ENCODE peak calls at places on chromosomes 7 and 10, in seven cellular contexts. One of them, this sample, is unnamed. For H3K4me1, the result is how much of the 10 kb centered on the place peaks cover.

GRCh38 chr7:159030490-159031134 is 114.1 kb downstream of the VIPR2 start:
- DNase-seq in adipocyte: no peak
- DNase-seq in tibial artery: peak
- DNase-seq in fibroblast of lung: peak
- DNase-seq in gastrocnemius medialis: peak
- DNase-seq in GM12878: no peak
- DNase-seq in psoas muscle: peak
- DNase-seq in this sample: peak

GRCh38 chr7:55565693-55566092 is 6.6 kb downstream of the VOPP1 start:
- DNase-seq in psoas muscle: no peak
- DNase-seq in fibroblast of lung: no peak
- DNase-seq in gastrocnemius medialis: no peak
- DNase-seq in tibial artery: no peak
- DNase-seq in GM12878: no peak
- DNase-seq in adipocyte: no peak
- DNase-seq in this sample: no peak

GRCh38 chr7:123260428-123260960 is 60.7 kb upstream of the SLC13A1 start:
- DNase-seq in fibroblast of lung: no peak
- DNase-seq in adipocyte: no peak
- DNase-seq in tibial artery: no peak
- DNase-seq in psoas muscle: no peak
- DNase-seq in gastrocnemius medialis: no peak
- DNase-seq in GM12878: no peak
- DNase-seq in this sample: no peak

GRCh38 chr10:75102830-75103673 is 8.4 kb upstream of the SAMD8 start:
- DNase-seq in adipocyte: no peak
- DNase-seq in tibial artery: no peak
- DNase-seq in GM12878: no peak
- DNase-seq in fibroblast of lung: no peak
- DNase-seq in psoas muscle: no peak
- DNase-seq in gastrocnemius medialis: peak
- DNase-seq in this sample: no peak

GRCh38 chr10:94500063-94500462 is 45.5 kb upstream of the HELLS start:
- DNase-seq in tibial artery: no peak
- DNase-seq in adipocyte: no peak
- DNase-seq in fibroblast of lung: peak
- DNase-seq in gastrocnemius medialis: no peak
- DNase-seq in GM12878: no peak
- DNase-seq in psoas muscle: no peak
- DNase-seq in this sample: no peak

GRCh38 chr10:131980757-131981428 is 830 bp downstream of the BNIP3 start:
- DNase-seq in fibroblast of lung: no peak
- DNase-seq in gastrocnemius medialis: no peak
- DNase-seq in psoas muscle: peak
- DNase-seq in GM12878: no peak
- DNase-seq in tibial artery: no peak
- DNase-seq in adipocyte: peak
- DNase-seq in this sample: no peak

GRCh38 chr10:130686680-130687300 is 550.6 kb downstream of the GLRX3 start:
- DNase-seq in adipocyte: no peak
- DNase-seq in psoas muscle: no peak
- DNase-seq in fibroblast of lung: no peak
- DNase-seq in gastrocnemius medialis: no peak
- DNase-seq in GM12878: no peak
- DNase-seq in tibial artery: no peak
- DNase-seq in this sample: no peak

GRCh38 chr10:7202804-7203203 is 208.0 kb downstream of the SFMBT2 start:
- DNase-seq in gastrocnemius medialis: no peak
- DNase-seq in psoas muscle: no peak
- DNase-seq in fibroblast of lung: no peak
- DNase-seq in tibial artery: no peak
- DNase-seq in adipocyte: no peak
- DNase-seq in GM12878: no peak
- DNase-seq in this sample: no peak

GRCh38 chr10:110423650-110424049 is 74.1 kb upstream of the DUSP5 start:
- DNase-seq in gastrocnemius medialis: no peak
- DNase-seq in psoas muscle: no peak
- DNase-seq in tibial artery: peak
- DNase-seq in fibroblast of lung: no peak
- DNase-seq in adipocyte: no peak
- DNase-seq in GM12878: no peak
- DNase-seq in this sample: peak

GRCh38 chr10:82888809-82889455 is 1013.9 kb downstream of the NRG3 start:
- DNase-seq in GM12878: no peak
- DNase-seq in tibial artery: no peak
- DNase-seq in gastrocnemius medialis: no peak
- DNase-seq in psoas muscle: no peak
- DNase-seq in adipocyte: no peak
- DNase-seq in fibroblast of lung: no peak
- DNase-seq in this sample: no peak

DNA sequence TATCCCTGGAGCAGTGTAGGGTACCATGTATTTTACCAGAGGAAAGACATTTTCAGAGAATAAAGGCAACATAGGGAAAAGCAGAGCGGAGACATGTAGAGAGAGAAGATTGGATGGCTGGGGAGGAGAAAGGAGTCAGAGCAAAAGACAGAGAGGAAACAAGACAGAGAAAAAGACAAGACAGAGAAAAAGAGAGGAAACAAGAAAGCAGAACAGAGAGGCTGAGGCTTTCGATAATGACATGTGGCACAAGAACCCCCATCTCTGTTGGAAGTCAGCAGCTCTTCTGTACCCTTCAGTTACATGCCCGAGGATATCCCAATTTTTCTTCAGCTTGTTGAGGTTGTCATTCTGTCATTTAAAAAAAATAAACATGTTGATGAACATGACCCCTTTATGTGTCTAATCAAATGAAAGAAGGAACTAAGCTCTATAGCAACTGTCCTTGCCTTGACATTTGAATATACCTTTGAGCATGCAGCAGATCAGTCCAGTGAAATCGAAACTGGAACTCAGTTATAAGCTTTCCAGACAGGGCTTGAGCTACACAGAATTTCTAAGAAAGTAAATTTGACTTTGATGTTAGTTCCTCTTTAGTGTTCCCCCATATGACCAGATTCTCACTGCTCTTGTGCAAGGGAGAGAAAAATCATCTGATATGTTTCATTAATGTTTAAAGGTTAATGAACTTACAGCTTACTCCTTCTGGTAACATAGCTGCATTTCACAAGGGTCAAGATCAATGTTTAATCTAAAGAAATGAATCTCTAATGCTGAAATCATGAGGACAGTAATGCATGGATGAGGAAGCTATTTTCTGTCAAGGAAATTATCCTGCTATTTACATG is 75.1 kb upstream of the SP4 start:
- DNase-seq in psoas muscle: no peak
- DNase-seq in GM12878: peak
- DNase-seq in gastrocnemius medialis: no peak
- DNase-seq in adipocyte: peak
- DNase-seq in fibroblast of lung: no peak
- DNase-seq in tibial artery: no peak
- DNase-seq in this sample: no peak
- H3K4me1 ChIP-seq in psoas muscle: under half
- H3K4me1 ChIP-seq in GM12878: under half
- H3K4me1 ChIP-seq in gastrocnemius medialis: under half
- H3K4me1 ChIP-seq in adipocyte: under half
- H3K4me1 ChIP-seq in fibroblast of lung: under half
- H3K4me1 ChIP-seq in tibial artery: under half
- H3K4me1 ChIP-seq in this sample: under half

GRCh38 chr10:79105164-79105739 is 36.5 kb downstream of the ZMIZ1 start:
- DNase-seq in psoas muscle: no peak
- DNase-seq in GM12878: no peak
- DNase-seq in tibial artery: no peak
- DNase-seq in adipocyte: no peak
- DNase-seq in fibroblast of lung: no peak
- DNase-seq in gastrocnemius medialis: no peak
- DNase-seq in this sample: no peak

GRCh38 chr10:79106251-79106650 is 37.5 kb downstream of the ZMIZ1 start:
- DNase-seq in GM12878: no peak
- DNase-seq in psoas muscle: no peak
- DNase-seq in fibroblast of lung: no peak
- DNase-seq in gastrocnemius medialis: no peak
- DNase-seq in adipocyte: no peak
- DNase-seq in tibial artery: no peak
- DNase-seq in this sample: no peak

GRCh38 chr10:79105818-79106217 is 37.1 kb downstream of the ZMIZ1 start:
- DNase-seq in gastrocnemius medialis: no peak
- DNase-seq in adipocyte: no peak
- DNase-seq in fibroblast of lung: no peak
- DNase-seq in tibial artery: no peak
- DNase-seq in psoas muscle: no peak
- DNase-seq in GM12878: no peak
- DNase-seq in this sample: no peak

GRCh38 chr10:79108728-79109127 is 40.0 kb downstream of the ZMIZ1 start:
- DNase-seq in fibroblast of lung: no peak
- DNase-seq in gastrocnemius medialis: no peak
- DNase-seq in GM12878: no peak
- DNase-seq in adipocyte: no peak
- DNase-seq in psoas muscle: no peak
- DNase-seq in tibial artery: no peak
- DNase-seq in this sample: no peak

GRCh38 chr10:79106651-79107050 is 37.9 kb downstream of the ZMIZ1 start:
- DNase-seq in tibial artery: no peak
- DNase-seq in gastrocnemius medialis: peak
- DNase-seq in GM12878: no peak
- DNase-seq in fibroblast of lung: no peak
- DNase-seq in psoas muscle: no peak
- DNase-seq in adipocyte: no peak
- DNase-seq in this sample: no peak
- H3K4me1 ChIP-seq in tibial artery: under half
- H3K4me1 ChIP-seq in gastrocnemius medialis: half or more
- H3K4me1 ChIP-seq in GM12878: under half
- H3K4me1 ChIP-seq in fibroblast of lung: under half
- H3K4me1 ChIP-seq in psoas muscle: half or more
- H3K4me1 ChIP-seq in adipocyte: under half
- H3K4me1 ChIP-seq in this sample: half or more

GRCh38 chr10:71338728-71339495 is 19.9 kb downstream of the SLC29A3 start:
- DNase-seq in gastrocnemius medialis: no peak
- DNase-seq in psoas muscle: no peak
- DNase-seq in adipocyte: no peak
- DNase-seq in GM12878: no peak
- DNase-seq in fibroblast of lung: no peak
- DNase-seq in tibial artery: no peak
- DNase-seq in this sample: no peak

GRCh38 chr10:71335173-71335572 is 16.1 kb downstream of the SLC29A3 start:
- DNase-seq in tibial artery: no peak
- DNase-seq in GM12878: no peak
- DNase-seq in adipocyte: no peak
- DNase-seq in gastrocnemius medialis: no peak
- DNase-seq in psoas muscle: no peak
- DNase-seq in fibroblast of lung: no peak
- DNase-seq in this sample: no peak

GRCh38 chr10:71339796-71340589 is 20.9 kb downstream of the SLC29A3 start:
- DNase-seq in adipocyte: no peak
- DNase-seq in gastrocnemius medialis: no peak
- DNase-seq in fibroblast of lung: no peak
- DNase-seq in GM12878: no peak
- DNase-seq in tibial artery: no peak
- DNase-seq in psoas muscle: no peak
- DNase-seq in this sample: peak

GRCh38 chr10:71336632-71337031 is 17.6 kb downstream of the SLC29A3 start:
- DNase-seq in psoas muscle: no peak
- DNase-seq in gastrocnemius medialis: no peak
- DNase-seq in tibial artery: no peak
- DNase-seq in fibroblast of lung: no peak
- DNase-seq in adipocyte: no peak
- DNase-seq in GM12878: no peak
- DNase-seq in this sample: no peak

DNA sequence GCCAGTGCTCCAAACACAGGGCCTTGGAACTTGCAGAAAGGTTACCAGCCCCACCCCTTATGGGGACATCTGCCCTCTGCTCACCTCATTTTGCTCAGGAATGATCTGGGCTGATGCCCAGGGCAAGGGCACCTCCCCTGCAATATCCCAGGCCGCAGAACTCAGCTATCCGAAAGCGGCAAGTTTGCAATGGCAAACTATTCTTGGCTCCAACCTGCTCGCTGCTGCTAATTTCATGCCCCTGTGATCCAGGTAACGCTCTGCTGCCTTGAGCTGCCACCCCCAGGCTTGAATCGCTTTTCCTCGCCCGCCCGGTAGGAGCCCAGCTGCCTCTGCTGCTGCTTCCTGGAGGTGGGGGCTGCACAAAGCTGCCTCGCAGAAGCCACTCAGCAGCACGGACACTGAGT is 18.2 kb downstream of the SLC29A3 start:
- DNase-seq in tibial artery: no peak
- DNase-seq in gastrocnemius medialis: no peak
- DNase-seq in fibroblast of lung: no peak
- DNase-seq in GM12878: no peak
- DNase-seq in adipocyte: no peak
- DNase-seq in psoas muscle: no peak
- DNase-seq in this sample: peak
- H3K4me1 ChIP-seq in tibial artery: under half
- H3K4me1 ChIP-seq in gastrocnemius medialis: under half
- H3K4me1 ChIP-seq in fibroblast of lung: under half
- H3K4me1 ChIP-seq in GM12878: under half
- H3K4me1 ChIP-seq in adipocyte: under half
- H3K4me1 ChIP-seq in psoas muscle: under half
- H3K4me1 ChIP-seq in this sample: under half

GRCh38 chr7:5692112-5692844 is 89.2 kb downstream of the RNF216 start:
- DNase-seq in fibroblast of lung: peak
- DNase-seq in tibial artery: peak
- DNase-seq in adipocyte: peak
- DNase-seq in psoas muscle: peak
- DNase-seq in GM12878: no peak
- DNase-seq in gastrocnemius medialis: peak
- DNase-seq in this sample: peak

GRCh38 chr7:5692845-5693278 is 88.6 kb downstream of the RNF216 start:
- DNase-seq in GM12878: no peak
- DNase-seq in tibial artery: no peak
- DNase-seq in adipocyte: peak
- DNase-seq in fibroblast of lung: peak
- DNase-seq in psoas muscle: no peak
- DNase-seq in gastrocnemius medialis: no peak
- DNase-seq in this sample: no peak

GRCh38 chr7:5695037-5695708 is 86.3 kb downstream of the RNF216 start:
- DNase-seq in tibial artery: peak
- DNase-seq in fibroblast of lung: peak
- DNase-seq in adipocyte: peak
- DNase-seq in gastrocnemius medialis: no peak
- DNase-seq in psoas muscle: no peak
- DNase-seq in GM12878: peak
- DNase-seq in this sample: peak

GRCh38 chr7:5694221-5694754 is 87.2 kb downstream of the RNF216 start:
- DNase-seq in fibroblast of lung: peak
- DNase-seq in gastrocnemius medialis: peak
- DNase-seq in GM12878: no peak
- DNase-seq in adipocyte: peak
- DNase-seq in psoas muscle: no peak
- DNase-seq in tibial artery: no peak
- DNase-seq in this sample: no peak

DNA sequence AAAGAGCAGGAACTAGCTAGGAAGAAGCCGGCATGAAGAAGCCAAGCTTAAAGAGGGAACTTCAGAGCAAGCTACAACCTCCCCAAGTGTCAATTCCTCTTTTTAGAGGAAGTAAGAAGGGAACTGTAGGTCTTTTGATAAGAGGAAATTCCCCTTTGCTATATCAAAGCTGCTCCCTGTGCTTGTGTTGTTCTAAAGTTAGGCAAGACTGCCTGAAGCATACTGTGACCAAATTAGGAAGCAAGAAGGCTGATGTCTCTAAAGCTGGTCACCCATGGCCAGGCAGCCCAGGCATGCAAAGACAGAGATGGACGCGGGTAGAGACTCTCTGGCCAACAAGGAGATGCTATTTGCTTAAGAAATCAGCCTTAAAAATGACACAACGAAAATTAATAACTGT is 87.9 kb downstream of the RNF216 start:
- DNase-seq in adipocyte: peak
- DNase-seq in tibial artery: peak
- DNase-seq in GM12878: peak
- DNase-seq in psoas muscle: no peak
- DNase-seq in fibroblast of lung: peak
- DNase-seq in gastrocnemius medialis: peak
- DNase-seq in this sample: no peak
- H3K4me1 ChIP-seq in adipocyte: half or more
- H3K4me1 ChIP-seq in tibial artery: half or more
- H3K4me1 ChIP-seq in GM12878: half or more
- H3K4me1 ChIP-seq in psoas muscle: half or more
- H3K4me1 ChIP-seq in fibroblast of lung: half or more
- H3K4me1 ChIP-seq in gastrocnemius medialis: half or more
- H3K4me1 ChIP-seq in this sample: half or more

This sample was measured in upper lobe of left lung.